ENCODE peak calls at places on chromosomes 5 and 9, in six cellular contexts. B, O, G, Q, H and M are unnamed samples.
A peak's percentile ranks its signal among the peaks of the same experiment; 100 is the strongest.

GRCh38 chr9:68844623-68845612 is 139.9 kb downstream of the PIP5K1B start:
- DNase-seq in B (peak; percentile 53), O (peak; percentile 8), G (no peak), Q (no peak), H (peak; percentile 16), M (no peak)

GRCh38 chr5:91712718-91713117 is 329.6 kb upstream of the ARRDC3 start:
- DNase-seq in B (no peak), O (no peak), G (no peak), Q (no peak), H (no peak), M (no peak)

GRCh38 chr5:109900911-109901627 is 211.3 kb downstream of the MAN2A1 start:
- DNase-seq in B (no peak), O (no peak), G (no peak), Q (no peak), H (no peak), M (no peak)

GRCh38 chr9:107650321-107650720 is 160.8 kb upstream of the KLF4 start:
- DNase-seq in B (no peak), O (peak; percentile 81), G (no peak), Q (no peak), H (no peak), M (no peak)

GRCh38 chr9:88927510-88927909 is 63.8 kb upstream of the S1PR3 start:
- DNase-seq in B (no peak), O (no peak), G (no peak), Q (no peak), H (no peak), M (no peak)

GRCh38 chr5:180607861-180608571 is 16.7 kb upstream of the SCGB3A1 start:
- DNase-seq in B (no peak), O (no peak), G (peak; percentile 11), Q (no peak), H (no peak), M (no peak)

GRCh38 chr9:112911736-112912135 is 21.1 kb upstream of the SLC46A2 start:
- DNase-seq in B (no peak), O (no peak), G (no peak), Q (no peak), H (no peak), M (no peak)

GRCh38 chr5:175836741-175837729 is 34.3 kb upstream of the CPLX2 start:
- DNase-seq in B (no peak), O (no peak), G (peak; percentile 18), Q (no peak), H (no peak), M (no peak)

GRCh38 chr9:706606-707451 is 134.7 kb upstream of the DMRT1 start:
- DNase-seq in B (peak; percentile 53), O (peak; percentile 75), G (peak; percentile 90), Q (peak; percentile 50), H (no peak), M (peak; percentile 11)

GRCh38 chr9:121279841-121280388 is 12.0 kb downstream of the GSN start:
- DNase-seq in B (no peak), O (no peak), G (peak; percentile 32), Q (no peak), H (no peak), M (no peak)

GRCh38 chr9:33687779-33688178 is 107.6 kb upstream of the PRSS3 start:
- DNase-seq in B (no peak), O (peak; percentile 7), G (no peak), Q (no peak), H (no peak), M (no peak)

GRCh38 chr5:178331491-178331981 is 98.9 kb upstream of the PHYKPL start:
- DNase-seq in B (peak; percentile 63), O (no peak), G (peak; percentile 94), Q (no peak), H (no peak), M (no peak)

GRCh38 chr5:38468202-38468656 is 88.2 kb downstream of the LIFR start:
- DNase-seq in B (no peak), O (peak; percentile 97), G (peak; percentile 81), Q (peak; percentile 91), H (peak; percentile 16), M (no peak)

GRCh38 chr5:470961-471749 is 28.2 kb downstream of the EXOC3 start:
- DNase-seq in B (no peak), O (no peak), G (peak; percentile 48), Q (no peak), H (no peak), M (no peak)

GRCh38 chr9:87883990-87884389 is 1.3 kb downstream of the SPATA31E1 start:
- DNase-seq in B (no peak), O (no peak), G (peak; percentile 29), Q (no peak), H (no peak), M (no peak)

GRCh38 chr5:142388696-142389095 is 63.9 kb upstream of the SPRY4 start:
- DNase-seq in B (no peak), O (peak; percentile 27), G (no peak), Q (no peak), H (no peak), M (no peak)

GRCh38 chr5:142387022-142387682 is 62.3 kb upstream of the SPRY4 start:
- DNase-seq in B (no peak), O (no peak), G (no peak), Q (no peak), H (no peak), M (no peak)

GRCh38 chr5:142386151-142387021 is 61.6 kb upstream of the SPRY4 start:
- DNase-seq in B (no peak), O (no peak), G (no peak), Q (no peak), H (no peak), M (no peak)

GRCh38 chr5:142391031-142391872 is 66.4 kb upstream of the SPRY4 start:
- DNase-seq in B (no peak), O (no peak), G (no peak), Q (no peak), H (no peak), M (no peak)

GRCh38 chr5:142390303-142390840 is 65.6 kb upstream of the SPRY4 start:
- DNase-seq in B (no peak), O (no peak), G (no peak), Q (no peak), H (no peak), M (no peak)
- H3K27ac ChIP-seq in B (peak overlapping the region; percentile 53), O (peak overlapping the region; percentile 10), G (no peak overlapping the region), Q (no peak overlapping the region), H (no peak overlapping the region), M (no peak overlapping the region)

DNA sequence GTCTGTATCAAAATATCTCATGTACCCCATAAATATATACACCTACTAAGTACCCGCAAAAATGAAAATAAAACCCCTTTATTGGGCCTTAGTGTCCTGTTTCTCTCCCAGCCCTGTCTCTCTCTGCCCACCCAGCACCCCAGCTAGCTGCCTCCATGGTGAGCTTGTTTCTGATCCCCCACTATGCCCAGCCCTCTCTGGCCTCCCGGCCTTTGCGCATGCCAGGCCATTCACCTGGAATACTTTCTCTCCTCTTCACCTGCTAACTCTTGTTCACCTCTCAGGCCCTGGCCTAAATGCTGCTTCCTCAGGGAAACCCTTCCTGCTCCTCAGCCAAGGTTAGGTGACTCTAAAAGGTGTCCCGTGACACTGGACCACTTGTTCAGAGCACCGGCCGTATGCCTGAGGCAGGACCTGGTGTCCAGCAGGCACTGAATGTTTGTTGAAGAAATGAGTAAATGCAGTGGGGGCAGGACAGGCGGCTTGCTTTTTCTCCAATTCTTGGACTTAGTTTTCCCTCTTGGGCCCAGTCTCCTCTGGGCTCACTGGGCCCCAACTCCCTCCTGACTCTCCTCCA is 58.5 kb downstream of the PSD2 start:
- DNase-seq in B (no peak), O (no peak), G (no peak), Q (no peak), H (no peak), M (no peak)
- H3K4me3 ChIP-seq in B (no peak overlapping the region), O (no peak overlapping the region), G (no peak overlapping the region), Q (no peak overlapping the region), H (no peak overlapping the region), M (no peak overlapping the region)

DNA sequence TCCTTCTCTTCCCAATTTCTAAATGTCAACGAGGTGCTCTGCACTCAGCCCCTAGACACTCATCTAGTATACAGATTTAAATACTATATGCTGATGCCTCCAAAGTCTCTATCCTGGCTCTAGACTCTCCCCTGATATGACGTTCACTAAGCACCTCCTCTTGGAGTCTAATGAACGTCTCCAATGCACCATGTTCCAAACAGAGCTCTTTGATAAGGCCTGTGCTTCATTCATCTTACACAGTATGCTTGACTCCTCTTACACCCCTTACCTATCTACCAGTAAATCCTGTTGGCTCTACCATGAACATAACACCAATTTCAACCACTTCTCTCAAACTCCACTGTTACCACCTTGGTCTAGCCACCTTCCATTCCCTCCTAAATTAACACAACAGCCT is 25.7 kb downstream of the OXCT1 start:
- DNase-seq in B (no peak), O (no peak), G (no peak), Q (no peak), H (no peak), M (no peak)
- H3K4me1 ChIP-seq in B (no peaks in the 10 kb centered on the region), O (no peaks in the 10 kb centered on the region), G (no peaks in the 10 kb centered on the region), Q (no peaks in the 10 kb centered on the region), H (no peaks in the 10 kb centered on the region), M (no peaks in the 10 kb centered on the region)

GRCh38 chr5:6459896-6460295 is 11.2 kb downstream of the UBE2QL1 start:
- DNase-seq in B (no peak), O (no peak), G (no peak), Q (peak; percentile 34), H (no peak), M (no peak)
- H3K27ac ChIP-seq in B (no peak overlapping the region), O (no peak overlapping the region), G (peak overlapping the region; percentile 55), Q (no peak overlapping the region), H (no peak overlapping the region), M (no peak overlapping the region)

GRCh38 chr5:160468576-160468975 is 46.9 kb downstream of the PTTG1 start:
- DNase-seq in B (no peak), O (no peak), G (no peak), Q (no peak), H (no peak), M (no peak)
- H3K4me3 ChIP-seq in B (no peak overlapping the region), O (no peak overlapping the region), G (peak overlapping the region; percentile 54), Q (peak overlapping the region; percentile 25), H (no peak overlapping the region), M (peak overlapping the region; percentile 69)

DNA sequence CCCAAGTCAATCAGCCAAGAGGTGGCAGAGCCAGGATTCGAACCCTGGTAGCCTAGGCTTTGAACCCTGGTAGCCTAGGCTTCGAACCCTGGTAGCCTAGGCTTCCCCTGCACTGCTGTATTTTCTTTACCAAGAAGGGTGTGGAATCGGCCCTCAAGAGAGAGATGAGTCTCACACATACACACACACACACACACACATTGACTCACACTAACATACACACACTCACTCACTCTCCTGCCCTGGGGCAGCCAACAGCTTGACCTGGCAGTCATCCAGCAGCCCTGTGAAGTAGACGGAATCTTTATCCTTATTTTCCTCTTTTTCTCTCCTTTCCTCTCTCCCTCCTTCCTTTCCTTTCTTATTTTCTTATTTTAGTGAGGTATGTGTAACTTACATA is 55.4 kb upstream of the RPL26L1 start:
- DNase-seq in B (no peak), O (peak; percentile 96), G (no peak), Q (peak; percentile 96), H (peak; percentile 7), M (no peak)
- H3K4me1 ChIP-seq in B (peaks cover 30% of the 10 kb centered on the region), O (peaks cover 49% of the 10 kb centered on the region), G (peaks cover 64% of the 10 kb centered on the region), Q (peaks cover 83% of the 10 kb centered on the region), H (peaks cover 12% of the 10 kb centered on the region), M (no peaks in the 10 kb centered on the region)